ENCODE peak calls at places on chromosome 3, in ten cellular contexts. E is NCI-H345; S is fibroblast of lung; U is type B pancreatic cell; H is HS-5; A is activated T-cell treated with anti-CD3 and anti-CD28 coated beads, Interleukin-2, amount 50 U/mL, for 72 hours; W is stimulated activated CD4-positive, alpha-beta T cell treated with anti-CD3 and anti-CD28 coated beads, Interleukin-2, amount 100 ng/mL, for 4 hours; P is lower lobe of right lung; F is iris pigment epithelial cell; L is caudate nucleus. N is an unnamed sample.

GRCh38 chr3:170421147-170421641 is 2.5 kb downstream of the CLDN11 start:
- DNase-seq in E (no peak), S (peak; percentile 50), U (no peak), H (no peak), A (no peak), W (no peak), P (no peak), F (peak; percentile 61), L (no peak), N (peak; percentile 61)

GRCh38 chr3:43770426-43771103 is 79.8 kb downstream of the ABHD5 start:
- DNase-seq in E (peak; percentile 31), S (no peak), U (no peak), H (no peak), A (no peak), W (peak; percentile 39), P (peak; percentile 68), F (peak; percentile 39), L (no peak), N (no peak)

GRCh38 chr3:174125267-174125844 is 727.8 kb downstream of the NLGN1 start:
- DNase-seq in E (peak; percentile 3), S (peak; percentile 56), U (no peak), H (no peak), A (no peak), W (no peak), P (no peak), F (peak; percentile 39), L (no peak), N (no peak)

GRCh38 chr3:164155386-164155785 is 922.9 kb downstream of the SI start:
- DNase-seq in E (no peak), S (no peak), U (no peak), H (peak; percentile 31), A (no peak), W (no peak), P (no peak), F (no peak), L (no peak), N (no peak)

GRCh38 chr3:100042577-100042981 is 71.7 kb downstream of the FILIP1L start:
- DNase-seq in E (no peak), S (peak; percentile 89), U (no peak), H (peak; percentile 35), A (no peak), W (no peak), P (no peak), F (peak; percentile 74), L (no peak), N (no peak)

GRCh38 chr3:30294241-30294667 is 312.1 kb upstream of the TGFBR2 start:
- DNase-seq in E (peak; percentile 66), S (no peak), U (no peak), H (no peak), A (no peak), W (no peak), P (no peak), F (no peak), L (no peak), N (no peak)

GRCh38 chr3:14634763-14635400 is 16.7 kb upstream of the CCDC174 start:
- DNase-seq in E (no peak), S (no peak), U (no peak), H (no peak), A (no peak), W (no peak), P (no peak), F (peak; percentile 40), L (no peak), N (peak; percentile 38)

GRCh38 chr3:174431717-174432116 is 427.4 kb upstream of the NAALADL2 start:
- DNase-seq in E (no peak), S (peak; percentile 67), U (no peak), H (no peak), A (no peak), W (no peak), P (no peak), F (peak; percentile 80), L (no peak), N (peak; percentile 50)

GRCh38 chr3:184540777-184541681 is 20.6 kb upstream of the EPHB3 start:
- DNase-seq in E (peak; percentile 91), S (peak; percentile 30), U (peak; percentile 81), H (no peak), A (peak; percentile 82), W (peak; percentile 65), P (peak; percentile 87), F (peak; percentile 39), L (no peak), N (peak; percentile 92)

GRCh38 chr3:145313751-145314150 is 847.2 kb downstream of the PLOD2 start:
- DNase-seq in E (no peak), S (no peak), U (no peak), H (no peak), A (no peak), W (no peak), P (no peak), F (no peak), L (no peak), N (no peak)